ENCODE peak calls at places on chromosomes 13 and 19, in four cellular contexts. K is K562, G is WTC11, W is GM12878. R is an unnamed sample.

GRCh38 chr19:54572696-54573311 is 786 bp upstream of the LILRA2 start:
- DNase-seq in K (peak), G (no peak), W (no peak), R (no peak)

GRCh38 chr19:639251-640155 is at the start of gene FGF22:
- DNase-seq in K (peak), G (peak), W (no peak), R (peak)

GRCh38 chr19:15251749-15252397 is 19.6 kb upstream of the EPHX3 start:
- DNase-seq in K (peak), G (peak), W (no peak), R (peak)

GRCh38 chr19:42345191-42345812 is 19.9 kb downstream of the MEGF8 start:
- DNase-seq in K (no peak), G (no peak), W (no peak), R (no peak)

GRCh38 chr13:41954226-41954625 is 6.7 kb downstream of the VWA8 start:
- DNase-seq in K (no peak), G (no peak), W (no peak), R (no peak)

GRCh38 chr13:102401755-102402154 is at the start of gene FGF14:
- DNase-seq in K (no peak), G (no peak), W (no peak), R (peak)

GRCh38 chr19:7942981-7943443 is 454 bp downstream of the TIMM44 start:
- DNase-seq in K (peak), G (no peak), W (no peak), R (peak)

GRCh38 chr13:46295531-46296464 is 84.1 kb downstream of the LRRC63 start:
- DNase-seq in K (no peak), G (no peak), W (peak), R (no peak)

GRCh38 chr19:8988204-8988603 is 22.0 kb downstream of the MUC16 start:
- DNase-seq in K (peak), G (peak), W (no peak), R (no peak)

GRCh38 chr13:51797664-51798488 is 6.1 kb downstream of the DHRS12 start:
- DNase-seq in K (no peak), G (peak), W (no peak), R (peak)

GRCh38 chr13:94657167-94657566 is 55.2 kb downstream of the SOX21 start:
- DNase-seq in K (no peak), G (no peak), W (no peak), R (no peak)

GRCh38 chr13:94987081-94987480 is 274.7 kb upstream of the SOX21 start:
- DNase-seq in K (no peak), G (no peak), W (no peak), R (no peak)

GRCh38 chr19:29379257-29379986 is 146.4 kb upstream of the VSTM2B start:
- DNase-seq in K (no peak), G (no peak), W (no peak), R (no peak)

GRCh38 chr13:29476046-29476445 is 119.4 kb downstream of the SLC7A1 start:
- DNase-seq in K (no peak), G (no peak), W (no peak), R (no peak)

GRCh38 chr19:42095814-42096230 is 19.9 kb downstream of the ZNF574 start:
- DNase-seq in K (peak), G (peak), W (no peak), R (no peak)

GRCh38 chr13:102892504-102892903 is 46.7 kb downstream of the ERCC5 start:
- DNase-seq in K (no peak), G (no peak), W (no peak), R (no peak)

GRCh38 chr13:42992585-42993122 is 613 bp upstream of the EPSTI1 start:
- DNase-seq in K (no peak), G (no peak), W (no peak), R (no peak)

GRCh38 chr13:37561031-37561430 is 37.5 kb downstream of the POSTN start:
- DNase-seq in K (no peak), G (no peak), W (no peak), R (no peak)

GRCh38 chr13:33018886-33019285 is 2.7 kb downstream of the KL start:
- DNase-seq in K (no peak), G (no peak), W (no peak), R (no peak)

GRCh38 chr19:12665281-12665573 is 1.3 kb downstream of the MAN2B1 start:
- DNase-seq in K (no peak), G (no peak), W (peak), R (no peak)

GRCh38 chr13:31199527-31199848 is 287 bp upstream of the B3GLCT start:
- DNase-seq in K (no peak), G (no peak), W (no peak), R (no peak)

GRCh38 chr19:41309225-41310030 is 544 bp upstream of the CCDC97 start:
- DNase-seq in K (no peak), G (no peak), W (no peak), R (no peak)

GRCh38 chr13:28611654-28612131 is 47.2 kb upstream of the POMP start:
- DNase-seq in K (peak), G (no peak), W (no peak), R (no peak)

GRCh38 chr19:50932018-50932689 is 20.7 kb downstream of the KLK5 start:
- DNase-seq in K (no peak), G (no peak), W (no peak), R (no peak)

GRCh38 chr13:109348514-109349340 is 437.7 kb downstream of the IRS2 start:
- DNase-seq in K (no peak), G (no peak), W (no peak), R (no peak)

GRCh38 chr19:11576186-11576585 is 1.3 kb downstream of the ACP5 start:
- DNase-seq in K (no peak), G (no peak), W (no peak), R (no peak)

GRCh38 chr19:11574689-11575088 is 2.8 kb downstream of the ACP5 start:
- DNase-seq in K (no peak), G (no peak), W (no peak), R (no peak)

GRCh38 chr19:11580665-11581418 is 3.4 kb upstream of the ACP5 start:
- DNase-seq in K (no peak), G (no peak), W (no peak), R (no peak)

GRCh38 chr19:11578342-11579142 is 1.1 kb upstream of the ACP5 start:
- DNase-seq in K (peak), G (peak), W (no peak), R (peak)

DNA sequence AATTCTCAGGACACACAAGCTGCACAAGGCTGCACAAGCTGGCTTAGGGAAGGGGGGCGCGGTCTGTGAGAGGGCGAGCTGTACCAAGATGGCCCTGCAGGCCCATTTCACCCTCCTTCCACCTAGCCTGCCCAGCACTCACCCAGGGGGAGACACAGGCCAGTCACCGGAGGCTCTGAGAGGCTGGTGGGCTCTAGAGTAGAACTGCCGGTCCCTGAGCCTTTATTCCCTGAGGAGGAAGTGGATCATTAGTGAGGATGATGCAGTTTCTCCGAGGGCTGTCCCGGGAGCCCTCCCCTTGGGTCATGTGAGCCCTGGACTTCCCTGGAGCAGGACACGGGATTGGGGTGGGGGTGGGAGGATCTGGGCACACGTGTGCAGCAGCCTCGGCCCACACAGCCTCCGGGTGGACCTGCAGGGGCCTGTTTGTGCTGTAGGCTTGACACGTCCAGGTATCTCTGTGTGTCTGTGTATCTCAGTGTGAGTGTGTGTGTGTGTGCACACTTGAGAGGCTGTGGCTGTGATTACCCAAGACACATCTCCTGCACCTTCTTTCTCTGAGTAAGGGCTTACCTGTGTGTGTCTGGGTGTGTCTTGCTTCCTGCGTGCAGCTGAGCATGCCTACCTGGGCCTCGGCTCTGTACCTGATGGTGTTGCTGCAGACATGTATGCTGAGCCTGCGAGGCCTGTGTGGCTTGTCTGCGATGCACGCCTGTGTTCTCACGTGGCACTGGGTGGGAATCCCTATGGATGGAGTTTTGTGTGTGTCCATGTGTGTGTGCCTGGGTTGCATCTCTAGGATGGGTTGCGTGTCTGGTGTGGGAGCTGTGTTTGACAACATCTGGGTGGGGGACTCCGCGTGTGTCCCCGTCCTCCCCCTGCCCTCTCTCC is at the start of gene ACP5:
- DNase-seq in K (peak), G (no peak), W (no peak), R (peak)
- TF ChIP-seq USF1 in K (no peak), G (no peak), W (no peak), R (no peak)

DNA sequence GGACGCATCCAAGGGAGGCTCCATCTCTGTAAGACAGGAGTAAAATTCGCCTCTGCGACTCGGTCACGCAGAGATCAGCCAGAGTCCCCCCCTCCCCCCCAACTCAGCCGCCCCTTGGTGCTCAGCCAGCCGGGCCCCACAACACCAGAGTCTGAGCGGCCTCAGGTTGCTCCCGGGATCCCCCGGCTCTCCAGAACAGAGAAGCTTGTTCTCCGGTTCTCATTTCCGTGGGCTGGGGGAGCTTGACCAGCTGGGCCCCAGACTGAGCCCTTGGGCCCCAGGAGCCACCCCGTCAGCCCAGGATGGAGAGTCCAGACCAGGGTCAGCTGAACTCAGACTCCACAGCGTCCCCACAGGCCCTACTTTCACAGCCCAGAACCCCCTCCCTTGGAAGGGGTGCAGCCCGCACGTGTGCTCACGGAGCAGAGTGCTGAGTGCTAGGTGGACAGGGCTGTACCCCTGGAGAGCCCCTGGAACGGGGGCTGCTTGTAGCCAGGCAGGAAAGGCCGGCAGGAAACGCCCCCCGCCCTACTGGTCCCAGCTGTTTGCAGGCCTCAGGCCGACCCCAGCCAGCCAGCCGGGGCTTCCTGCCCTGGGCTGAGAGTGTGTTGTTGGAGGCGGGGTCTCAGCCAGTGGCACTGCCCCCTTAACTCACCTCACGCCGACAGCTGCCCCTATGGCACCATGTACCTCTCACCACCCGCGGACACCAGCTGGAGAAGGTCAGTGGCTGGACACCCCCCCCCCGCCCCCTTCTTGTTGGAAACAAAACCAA is 44.5 kb downstream of the COMP start:
- DNase-seq in K (no peak), G (peak), W (no peak), R (no peak)
- TF ChIP-seq USF1 in K (no peak), G (no peak), W (no peak), R (no peak)

GRCh38 chr13:36530861-36531590 is 98.7 kb downstream of the CCNA1 start:
- DNase-seq in K (no peak), G (no peak), W (no peak), R (no peak)
- TF ChIP-seq USF1 in K (no peak), G (no peak), W (no peak), R (no peak)

DNA sequence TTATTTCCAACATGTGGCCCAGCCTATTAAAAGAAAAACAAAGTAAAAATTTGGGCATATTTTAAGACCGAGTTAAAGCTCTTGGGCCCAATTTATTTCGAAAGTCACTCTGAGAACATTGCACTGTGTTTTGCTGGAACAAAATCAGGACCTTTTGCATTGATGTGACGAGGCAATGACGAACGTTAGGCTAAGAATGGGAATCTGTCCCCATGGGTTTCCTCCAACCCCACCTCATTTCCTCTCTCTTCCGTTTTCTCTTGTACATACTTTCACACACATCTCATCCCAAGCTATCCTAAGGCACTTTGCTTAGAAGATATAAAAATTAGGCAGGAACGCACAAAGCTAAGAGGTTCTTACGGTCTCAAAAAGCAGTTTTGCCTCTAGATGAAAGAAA is 22.1 kb downstream of the EDNRB start:
- DNase-seq in K (no peak), G (no peak), W (no peak), R (no peak)
- TF ChIP-seq USF1 in K (no peak), G (no peak), W (no peak), R (no peak)

DNA sequence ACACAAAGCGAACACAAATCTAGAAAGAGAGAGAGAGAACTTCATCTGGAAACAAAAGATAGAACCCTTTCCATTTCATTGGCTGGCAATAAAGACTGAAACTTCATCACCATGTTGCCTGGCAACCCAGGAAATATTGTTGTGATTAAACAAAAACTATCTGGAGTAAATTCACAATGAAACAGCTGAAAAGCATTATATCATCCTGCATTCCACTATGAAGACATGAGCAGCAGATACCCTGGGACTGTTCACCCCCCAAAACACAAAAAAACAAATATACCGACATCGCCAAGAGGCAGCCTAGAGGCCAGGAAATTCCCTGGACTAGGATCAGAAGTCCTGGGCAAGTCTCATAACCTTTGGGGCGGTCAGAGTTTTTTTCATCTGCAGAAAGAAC is 158.3 kb downstream of the FOXO1 start:
- DNase-seq in K (no peak), G (no peak), W (no peak), R (no peak)
- TF ChIP-seq USF1 in K (no peak), G (no peak), W (no peak), R (no peak)

GRCh38 chr13:111165189-111165588 is 50.1 kb downstream of the ARHGEF7 start:
- DNase-seq in K (no peak), G (no peak), W (no peak), R (no peak)
- TF ChIP-seq USF1 in K (no peak), G (no peak), W (no peak), R (no peak)

DNA sequence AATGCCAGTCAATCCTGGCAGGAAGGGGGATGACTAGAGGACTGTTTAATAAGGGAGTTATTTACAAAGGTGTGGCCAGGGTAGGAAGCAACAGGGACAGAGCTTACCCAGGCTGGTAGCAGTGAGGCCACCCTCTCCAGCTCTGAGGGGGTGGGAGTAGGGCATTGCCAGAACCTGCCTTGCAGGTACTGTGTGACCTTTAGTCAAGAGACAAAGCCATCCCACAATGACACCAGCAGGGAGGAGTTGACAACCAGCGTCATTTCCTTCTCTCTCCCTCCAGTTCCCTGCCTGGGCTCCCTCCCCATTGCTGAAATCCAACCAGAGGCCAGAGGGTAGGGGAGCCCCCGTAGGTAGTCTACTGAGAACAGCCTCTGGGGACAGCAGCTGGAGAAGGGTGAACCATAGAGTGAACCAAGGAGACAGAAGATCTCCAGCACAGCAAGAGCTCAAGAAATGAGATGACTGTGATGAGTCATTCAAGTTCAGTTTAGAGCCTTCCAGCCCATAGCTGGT is 33.3 kb upstream of the SPATA13 start:
- DNase-seq in K (no peak), G (no peak), W (peak), R (no peak)
- TF ChIP-seq USF1 in K (no peak), G (no peak), W (no peak), R (no peak)

R was measured in SK-N-SH.